ENCODE peak calls at places on chromosomes 3 and 15, in nine cellular contexts. C is SK-N-SH, U is epithelial cell of proximal tubule, B is SJSA1, E is endothelial cell of umbilical vein, S is GM12878, W is psoas muscle, G is cardiac fibroblast, X is fibroblast of the aortic adventitia. H is an unnamed sample.

GRCh38 chr3:149013726-149014125 is 22.4 kb downstream of the GYG1 start:
- DNase-seq in U (no peak), W (no peak), B (no peak), G (no peak), X (peak), S (no peak), E (no peak), C (no peak), H (no peak)

GRCh38 chr3:7264196-7264526 is 403.2 kb downstream of the GRM7 start:
- DNase-seq in B (no peak), X (no peak), C (no peak), U (no peak), W (no peak), S (no peak), E (no peak), G (no peak), H (no peak)

GRCh38 chr3:43004282-43004681 is 25.2 kb downstream of the GASK1A start:
- DNase-seq in E (no peak), C (no peak), G (no peak), U (no peak), W (no peak), X (peak), S (no peak), B (no peak), H (no peak)

GRCh38 chr3:161409069-161409468 is 37.8 kb upstream of the SPTSSB start:
- DNase-seq in G (peak), E (peak), W (no peak), C (peak), X (peak), S (no peak), B (no peak), U (no peak), H (no peak)

GRCh38 chr3:87082806-87083440 is 92.0 kb upstream of the VGLL3 start:
- DNase-seq in G (peak), W (no peak), B (no peak), X (peak), E (peak), U (no peak), S (no peak), C (peak), H (no peak)

GRCh38 chr3:113753376-113753985 is 6.6 kb downstream of the ATP6V1A start:
- DNase-seq in C (no peak), S (no peak), G (no peak), B (no peak), E (no peak), X (no peak), U (no peak), W (no peak), H (no peak)

GRCh38 chr3:30720586-30721313 is 114.3 kb downstream of the TGFBR2 start:
- DNase-seq in U (peak), G (no peak), E (peak), S (no peak), C (no peak), B (no peak), W (no peak), X (peak), H (no peak)

GRCh38 chr15:22979069-22979698 is 984 bp downstream of the CYFIP1 start:
- DNase-seq in G (peak), U (no peak), X (peak), W (peak), B (peak), S (no peak), C (peak), E (peak), H (no peak)

GRCh38 chr3:82685761-82686160 is 924.3 kb upstream of the GBE1 start:
- DNase-seq in S (no peak), X (no peak), C (no peak), U (no peak), B (no peak), E (no peak), W (no peak), G (no peak), H (no peak)

GRCh38 chr3:64143399-64144130 is 81.7 kb downstream of the PRICKLE2 start:
- DNase-seq in G (peak), U (no peak), C (no peak), E (peak), S (no peak), B (no peak), W (no peak), X (peak), H (no peak)

GRCh38 chr15:44713006-44713966 is 2.0 kb downstream of the B2M start:
- DNase-seq in G (peak), U (no peak), C (peak), X (peak), B (no peak), W (no peak), E (peak), S (no peak), H (no peak)

GRCh38 chr3:70431906-70432305 is 119.5 kb upstream of the MDFIC2 start:
- DNase-seq in U (no peak), B (no peak), W (no peak), C (no peak), X (peak), S (no peak), E (no peak), G (no peak), H (no peak)

GRCh38 chr3:58588030-58588614 is 10.9 kb upstream of the FAM107A start:
- DNase-seq in B (no peak), S (no peak), X (peak), G (peak), U (no peak), W (no peak), C (no peak), E (peak), H (no peak)

GRCh38 chr3:71251156-71251775 is 332.3 kb downstream of the FOXP1 start:
- DNase-seq in C (no peak), G (peak), S (no peak), B (peak), X (peak), W (no peak), E (peak), U (no peak), H (no peak)

GRCh38 chr3:132597660-132598059 is 590 bp downstream of the ACKR4 start:
- DNase-seq in E (peak), G (no peak), U (no peak), C (no peak), X (no peak), S (no peak), W (no peak), B (no peak), H (no peak)

GRCh38 chr15:70045045-70045444 is 52.7 kb downstream of the TLE3 start:
- DNase-seq in B (no peak), S (no peak), E (no peak), G (peak), U (no peak), W (no peak), X (peak), C (no peak), H (no peak)

GRCh38 chr3:69290006-69290405 is 95.9 kb downstream of the FRMD4B start:
- DNase-seq in W (no peak), B (no peak), X (no peak), U (no peak), E (peak), C (no peak), G (no peak), S (no peak), H (no peak)

GRCh38 chr3:79326642-79327041 is 441.2 kb downstream of the ROBO1 start:
- DNase-seq in X (peak), E (no peak), C (no peak), G (peak), W (no peak), S (no peak), U (no peak), B (no peak), H (no peak)

GRCh38 chr3:180912304-180913226 is at the start of gene FXR1:
- DNase-seq in C (peak), B (peak), E (peak), X (peak), S (peak), G (peak), W (peak), U (peak), H (peak)

GRCh38 chr3:127211118-127212060 is 18.5 kb downstream of the PRR23E start:
- DNase-seq in G (no peak), W (peak), C (no peak), X (no peak), E (no peak), B (peak), S (no peak), U (no peak), H (no peak)

GRCh38 chr3:195102609-195103467 is 168.1 kb downstream of the XXYLT1 start:
- DNase-seq in E (peak), G (peak), S (no peak), U (peak), X (peak), C (no peak), W (no peak), B (peak), H (no peak)

GRCh38 chr3:132083583-132084372 is 49.0 kb upstream of the CPNE4 start:
- DNase-seq in E (peak), W (no peak), B (no peak), C (no peak), U (peak), S (no peak), G (peak), X (peak), H (no peak)

DNA sequence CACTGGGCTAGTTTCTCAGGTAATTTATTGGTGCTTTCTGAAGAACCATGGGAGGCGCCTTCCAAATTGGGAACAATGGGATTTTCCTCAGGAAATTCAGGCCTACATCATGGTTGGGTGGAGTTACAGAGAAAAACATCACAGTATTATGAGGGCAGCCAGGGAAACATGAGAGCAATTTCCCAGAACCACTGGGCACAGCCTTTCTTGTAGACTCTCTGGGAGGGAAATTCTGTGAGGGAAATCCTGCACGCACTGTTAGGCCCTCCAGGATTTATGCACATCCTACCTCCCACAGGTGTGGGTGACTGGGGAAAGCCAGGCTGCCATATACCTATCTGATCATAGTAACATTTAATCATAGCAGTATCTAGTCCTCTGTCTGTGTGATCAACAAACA is 13.2 kb downstream of the POPDC2 start:
- DNase-seq in B (no peak), G (peak), E (peak), W (no peak), U (no peak), S (no peak), X (peak), C (no peak), H (no peak)
- H3K4me3 ChIP-seq in B (no peak), G (no peak), E (no peak), W (peak), U (no peak), S (no peak), X (no peak), C (no peak), H (no peak)

GRCh38 chr3:111785034-111785433 is 74.0 kb upstream of the PHLDB2 start:
- DNase-seq in E (no peak), B (no peak), X (peak), U (no peak), S (no peak), C (no peak), G (peak), W (no peak), H (no peak)

GRCh38 chr3:111786922-111787321 is 72.1 kb upstream of the PHLDB2 start:
- DNase-seq in U (no peak), B (no peak), C (no peak), S (no peak), G (no peak), X (no peak), E (no peak), W (no peak), H (no peak)

GRCh38 chr3:111782447-111782782 is 76.7 kb upstream of the PHLDB2 start:
- DNase-seq in W (no peak), E (no peak), X (no peak), S (no peak), U (no peak), G (peak), B (no peak), C (no peak), H (no peak)

GRCh38 chr3:111781561-111782446 is 77.3 kb upstream of the PHLDB2 start:
- DNase-seq in C (no peak), S (no peak), E (no peak), B (no peak), X (peak), G (peak), U (no peak), W (no peak), H (no peak)

DNA sequence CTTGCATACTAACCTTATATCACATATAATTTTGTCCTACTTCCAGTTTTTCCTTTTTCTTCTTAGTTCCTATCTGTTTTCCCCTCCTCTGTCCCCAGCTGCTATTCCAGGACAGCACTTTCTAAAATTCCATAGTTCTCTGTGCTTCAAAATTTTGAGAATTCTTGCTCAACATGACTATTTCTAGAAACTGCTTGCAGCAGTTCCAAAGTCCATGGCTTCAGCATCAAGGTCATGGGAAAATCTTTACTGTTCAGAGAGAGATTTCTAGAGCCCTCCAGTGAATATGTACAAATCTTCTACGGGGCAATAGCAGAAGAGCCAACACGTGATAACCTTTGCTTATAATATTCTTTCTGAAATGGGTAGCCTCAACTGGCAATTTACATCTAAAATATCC is 76.1 kb upstream of the PHLDB2 start:
- DNase-seq in X (no peak), S (no peak), G (peak), B (no peak), C (no peak), E (no peak), W (no peak), U (no peak), H (no peak)
- H3K4me3 ChIP-seq in X (no peak), S (no peak), G (no peak), B (no peak), C (no peak), E (no peak), W (no peak), U (no peak), H (no peak)

GRCh38 chr3:190718097-190718496 is 144.4 kb downstream of the GMNC start:
- DNase-seq in B (peak), W (no peak), X (no peak), C (no peak), E (no peak), S (no peak), G (no peak), U (no peak), H (no peak)
- H3K4me3 ChIP-seq in B (no peak), W (no peak), X (peak), C (no peak), E (no peak), S (no peak), G (no peak), U (peak), H (no peak)

GRCh38 chr3:27681249-27681748 is 40.8 kb downstream of the EOMES start:
- DNase-seq in S (peak), B (no peak), G (peak), C (peak), X (peak), E (peak), U (peak), W (no peak), H (no peak)
- H3K4me3 ChIP-seq in S (no peak), B (no peak), G (no peak), C (peak), X (no peak), E (no peak), U (peak), W (no peak), H (no peak)

GRCh38 chr15:101193781-101194180 is 58.1 kb downstream of the CHSY1 start:
- DNase-seq in G (no peak), S (no peak), B (no peak), C (no peak), X (no peak), U (no peak), E (no peak), W (no peak), H (no peak)
- H3K4me3 ChIP-seq in G (peak), S (no peak), B (peak), C (no peak), X (peak), U (peak), E (no peak), W (peak), H (peak)

GRCh38 chr3:155859859-155860258 is 5.6 kb upstream of the SLC33A1 start:
- DNase-seq in X (peak), S (no peak), B (no peak), U (no peak), W (no peak), E (peak), C (peak), G (peak), H (no peak)
- H3K4me3 ChIP-seq in X (no peak), S (no peak), B (no peak), U (peak), W (no peak), E (no peak), C (no peak), G (no peak), H (no peak)

DNA sequence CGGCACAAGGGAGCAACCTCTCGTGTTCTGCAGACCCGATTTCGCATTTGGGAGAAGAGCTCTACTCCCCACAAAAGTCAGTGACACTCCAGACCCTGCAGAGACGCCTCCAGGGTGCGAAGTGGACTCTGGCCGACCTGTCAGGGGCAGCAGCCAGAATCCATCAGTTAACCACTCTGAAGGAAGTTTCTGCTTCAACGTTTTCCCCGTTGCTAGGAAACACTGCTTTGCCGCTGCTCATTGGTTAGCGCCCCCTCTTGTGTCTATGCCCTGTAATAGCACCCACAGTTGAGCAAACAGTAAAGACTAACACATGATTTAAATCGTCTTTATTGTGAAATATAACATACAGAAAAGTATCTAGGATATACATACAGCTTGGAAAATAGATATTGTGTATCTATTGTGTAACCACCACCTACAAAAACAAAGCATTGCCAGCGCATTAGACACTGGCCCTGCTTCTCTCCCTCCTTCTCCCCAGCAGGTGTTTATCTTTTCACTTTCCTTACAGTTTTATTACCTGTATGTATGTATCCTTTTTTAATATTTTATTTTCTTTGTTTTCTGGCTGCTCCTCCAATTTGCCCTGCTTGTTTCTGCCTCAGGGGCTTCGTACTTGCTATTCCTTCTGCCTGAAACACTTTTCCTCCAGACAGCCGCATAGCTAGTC is 38.9 kb downstream of the TMEM40 start:
- DNase-seq in U (peak), E (peak), X (peak), S (no peak), W (peak), G (peak), C (peak), B (peak), H (peak)
- H3K4me3 ChIP-seq in U (peak), E (no peak), X (peak), S (no peak), W (peak), G (peak), C (peak), B (peak), H (peak)

GRCh38 chr3:102194001-102194400 is 240.8 kb upstream of the ZPLD1 start:
- DNase-seq in E (no peak), W (no peak), U (no peak), B (no peak), C (no peak), S (no peak), G (no peak), X (no peak), H (no peak)
- H3K4me3 ChIP-seq in E (no peak), W (no peak), U (no peak), B (no peak), C (no peak), S (no peak), G (no peak), X (no peak), H (no peak)

GRCh38 chr3:123447416-123447748 is 1.5 kb downstream of the ADCY5 start:
- DNase-seq in G (no peak), S (no peak), W (no peak), C (no peak), E (no peak), X (no peak), B (no peak), U (no peak), H (no peak)

GRCh38 chr3:123449986-123450474 is 1.1 kb upstream of the ADCY5 start:
- DNase-seq in C (peak), U (no peak), W (peak), X (no peak), G (no peak), S (no peak), E (no peak), B (no peak), H (no peak)

GRCh38 chr3:123447749-123448502 is 964 bp downstream of the ADCY5 start:
- DNase-seq in E (no peak), G (no peak), C (peak), W (peak), B (no peak), S (no peak), U (no peak), X (no peak), H (no peak)

GRCh38 chr3:123449092-123449985 is 449 bp upstream of the ADCY5 start:
- DNase-seq in W (peak), S (no peak), C (peak), X (peak), B (no peak), G (peak), E (peak), U (no peak), H (no peak)

DNA sequence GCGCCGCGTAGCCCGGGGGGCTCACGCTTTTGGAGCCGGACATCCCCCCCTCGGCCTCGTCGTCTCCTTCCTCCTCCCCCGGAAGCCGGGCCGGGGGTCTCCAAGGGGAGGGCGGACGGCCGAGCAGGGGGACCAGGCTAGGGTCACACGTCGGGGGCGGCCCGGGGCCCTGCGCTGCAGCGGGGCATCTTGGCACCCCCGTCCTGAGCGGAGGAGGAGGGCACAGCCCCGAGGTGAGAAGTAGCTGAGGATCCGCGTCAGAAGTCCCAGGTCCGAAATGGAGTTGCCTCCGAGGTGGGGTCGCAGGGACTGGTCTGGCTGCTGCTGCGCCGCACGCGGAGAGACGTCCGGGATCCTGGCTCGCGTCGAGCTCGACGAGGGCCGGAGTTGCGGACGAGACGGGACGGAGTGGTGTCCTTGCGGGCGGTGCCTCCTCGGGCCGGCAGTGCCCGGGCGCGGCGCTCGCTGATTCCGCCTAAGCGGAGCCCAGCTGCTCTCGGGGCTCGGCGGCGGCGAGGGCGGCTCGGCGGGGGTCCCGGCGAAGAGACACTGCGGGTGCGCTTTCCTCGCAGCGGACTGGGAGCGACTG is at the start of gene ADCY5:
- DNase-seq in S (no peak), B (no peak), W (peak), G (no peak), U (no peak), C (peak), X (no peak), E (peak), H (no peak)
- H3K4me3 ChIP-seq in S (peak), B (peak), W (peak), G (peak), U (peak), C (peak), X (peak), E (peak), H (peak)

GRCh38 chr15:95556866-95557225 is 773.7 kb upstream of the NR2F2 start:
- DNase-seq in W (no peak), E (peak), S (no peak), B (peak), X (peak), C (no peak), G (peak), U (no peak), H (no peak)
- H3K4me3 ChIP-seq in W (no peak), E (no peak), S (no peak), B (peak), X (no peak), C (no peak), G (no peak), U (no peak), H (no peak)